ENCODE peak calls at places on chromosomes 12 and 14, in six cellular contexts. One of them, this sample, is unnamed.

GRCh38 chr14:22848391-22849164 is 12.2 kb downstream of the MMP14 start:
- DNase-seq in GM23248: peak; percentile 88
- DNase-seq in tibial artery: peak; percentile 86
- DNase-seq in cardiac muscle cell: no peak
- DNase-seq in hepatocyte: peak; percentile 87
- DNase-seq in neural progenitor cell: peak; percentile 23
- DNase-seq in this sample: no peak

GRCh38 chr12:47808574-47809380 is 10.9 kb downstream of the HDAC7 start:
- DNase-seq in tibial artery: no peak
- DNase-seq in hepatocyte: no peak
- DNase-seq in neural progenitor cell: peak; percentile 20
- DNase-seq in cardiac muscle cell: no peak
- DNase-seq in GM23248: peak; percentile 80
- DNase-seq in this sample: no peak

GRCh38 chr14:96797943-96798349 is 764 bp downstream of the VRK1 start:
- DNase-seq in neural progenitor cell: no peak
- DNase-seq in cardiac muscle cell: no peak
- DNase-seq in tibial artery: no peak
- DNase-seq in GM23248: peak; percentile 46
- DNase-seq in hepatocyte: no peak
- DNase-seq in this sample: no peak

GRCh38 chr12:101857043-101857558 is 20.3 kb upstream of the DRAM1 start:
- DNase-seq in GM23248: peak; percentile 87
- DNase-seq in tibial artery: no peak
- DNase-seq in cardiac muscle cell: no peak
- DNase-seq in neural progenitor cell: no peak
- DNase-seq in hepatocyte: peak; percentile 18
- DNase-seq in this sample: no peak

GRCh38 chr14:73718742-73719251 is 4.6 kb upstream of the PNMA1 start:
- DNase-seq in neural progenitor cell: peak; percentile 86
- DNase-seq in cardiac muscle cell: no peak
- DNase-seq in tibial artery: no peak
- DNase-seq in GM23248: no peak
- DNase-seq in hepatocyte: no peak
- DNase-seq in this sample: no peak

GRCh38 chr12:82524636-82525035 is 162.1 kb upstream of the TMTC2 start:
- DNase-seq in tibial artery: no peak
- DNase-seq in cardiac muscle cell: no peak
- DNase-seq in neural progenitor cell: no peak
- DNase-seq in GM23248: no peak
- DNase-seq in hepatocyte: no peak
- DNase-seq in this sample: no peak

GRCh38 chr14:65486856-65487255 is 74.3 kb downstream of the FUT8 start:
- DNase-seq in cardiac muscle cell: no peak
- DNase-seq in tibial artery: no peak
- DNase-seq in neural progenitor cell: no peak
- DNase-seq in hepatocyte: no peak
- DNase-seq in GM23248: no peak
- DNase-seq in this sample: no peak

GRCh38 chr12:57864811-57865751 is 18.6 kb upstream of the CTDSP2 start:
- DNase-seq in neural progenitor cell: peak; percentile 67
- DNase-seq in hepatocyte: peak; percentile 87
- DNase-seq in cardiac muscle cell: peak; percentile 65
- DNase-seq in GM23248: peak; percentile 95
- DNase-seq in tibial artery: peak; percentile 79
- DNase-seq in this sample: no peak

GRCh38 chr14:29454026-29454693 is 473.5 kb downstream of the PRKD1 start:
- DNase-seq in tibial artery: no peak
- DNase-seq in GM23248: no peak
- DNase-seq in neural progenitor cell: peak; percentile 54
- DNase-seq in hepatocyte: no peak
- DNase-seq in cardiac muscle cell: no peak
- DNase-seq in this sample: peak; percentile 4

GRCh38 chr14:47555333-47555732 is 120.1 kb downstream of the MDGA2 start:
- DNase-seq in tibial artery: no peak
- DNase-seq in cardiac muscle cell: no peak
- DNase-seq in GM23248: no peak
- DNase-seq in neural progenitor cell: no peak
- DNase-seq in hepatocyte: no peak
- DNase-seq in this sample: no peak

GRCh38 chr14:55245657-55246268 is 25.5 kb upstream of the FBXO34 start:
- DNase-seq in neural progenitor cell: peak; percentile 38
- DNase-seq in GM23248: peak; percentile 55
- DNase-seq in hepatocyte: peak; percentile 58
- DNase-seq in tibial artery: no peak
- DNase-seq in cardiac muscle cell: peak; percentile 38
- DNase-seq in this sample: no peak

GRCh38 chr14:25090281-25090680 is 40.3 kb upstream of the STXBP6 start:
- DNase-seq in hepatocyte: peak; percentile 17
- DNase-seq in GM23248: peak; percentile 5
- DNase-seq in neural progenitor cell: no peak
- DNase-seq in tibial artery: no peak
- DNase-seq in cardiac muscle cell: no peak
- DNase-seq in this sample: no peak

GRCh38 chr12:22904485-22904884 is 279.5 kb downstream of the ETNK1 start:
- DNase-seq in cardiac muscle cell: no peak
- DNase-seq in tibial artery: no peak
- DNase-seq in GM23248: no peak
- DNase-seq in hepatocyte: no peak
- DNase-seq in neural progenitor cell: no peak
- DNase-seq in this sample: no peak

GRCh38 chr12:93322784-93323183 is 54.9 kb upstream of the NUDT4 start:
- DNase-seq in GM23248: peak; percentile 64
- DNase-seq in tibial artery: no peak
- DNase-seq in hepatocyte: no peak
- DNase-seq in neural progenitor cell: no peak
- DNase-seq in cardiac muscle cell: no peak
- DNase-seq in this sample: no peak

GRCh38 chr14:52481864-52482263 is 70.4 kb downstream of the TXNDC16 start:
- DNase-seq in GM23248: no peak
- DNase-seq in cardiac muscle cell: no peak
- DNase-seq in tibial artery: no peak
- DNase-seq in neural progenitor cell: no peak
- DNase-seq in hepatocyte: no peak
- DNase-seq in this sample: no peak

GRCh38 chr12:92432724-92433281 is 270.0 kb upstream of the PLEKHG7 start:
- DNase-seq in hepatocyte: no peak
- DNase-seq in neural progenitor cell: no peak
- DNase-seq in cardiac muscle cell: no peak
- DNase-seq in tibial artery: no peak
- DNase-seq in GM23248: no peak
- DNase-seq in this sample: no peak

GRCh38 chr12:64413884-64414283 is 9.7 kb downstream of the XPOT start:
- DNase-seq in neural progenitor cell: no peak
- DNase-seq in cardiac muscle cell: no peak
- DNase-seq in hepatocyte: no peak
- DNase-seq in GM23248: no peak
- DNase-seq in tibial artery: no peak
- DNase-seq in this sample: no peak

GRCh38 chr14:90559811-90560492 is 163.1 kb downstream of the CALM1 start:
- DNase-seq in hepatocyte: no peak
- DNase-seq in cardiac muscle cell: no peak
- DNase-seq in neural progenitor cell: no peak
- DNase-seq in tibial artery: no peak
- DNase-seq in GM23248: no peak
- DNase-seq in this sample: no peak

GRCh38 chr12:27331299-27331926 is 1.2 kb upstream of the BMAL2 start:
- DNase-seq in tibial artery: no peak
- DNase-seq in neural progenitor cell: no peak
- DNase-seq in GM23248: peak; percentile 93
- DNase-seq in hepatocyte: peak; percentile 67
- DNase-seq in cardiac muscle cell: no peak
- DNase-seq in this sample: no peak

GRCh38 chr14:67994561-67994960 is 175.0 kb downstream of the RAD51B start:
- DNase-seq in GM23248: no peak
- DNase-seq in hepatocyte: no peak
- DNase-seq in tibial artery: no peak
- DNase-seq in cardiac muscle cell: no peak
- DNase-seq in neural progenitor cell: no peak
- DNase-seq in this sample: no peak

GRCh38 chr12:38704455-38704854 is 200.9 kb downstream of the CPNE8 start:
- DNase-seq in GM23248: no peak
- DNase-seq in hepatocyte: no peak
- DNase-seq in cardiac muscle cell: no peak
- DNase-seq in tibial artery: no peak
- DNase-seq in neural progenitor cell: no peak
- DNase-seq in this sample: no peak

GRCh38 chr12:64445490-64445889 is 6.4 kb upstream of the TBK1 start:
- DNase-seq in cardiac muscle cell: no peak
- DNase-seq in hepatocyte: no peak
- DNase-seq in tibial artery: no peak
- DNase-seq in GM23248: no peak
- DNase-seq in neural progenitor cell: no peak
- DNase-seq in this sample: no peak

GRCh38 chr14:39266871-39267591 is 33.3 kb downstream of the MIA2 start:
- DNase-seq in tibial artery: peak; percentile 77
- DNase-seq in neural progenitor cell: peak; percentile 81
- DNase-seq in GM23248: peak; percentile 91
- DNase-seq in cardiac muscle cell: peak; percentile 85
- DNase-seq in hepatocyte: peak; percentile 87
- DNase-seq in this sample: no peak

GRCh38 chr12:91319071-91319760 is 136.6 kb upstream of the DCN start:
- DNase-seq in hepatocyte: no peak
- DNase-seq in cardiac muscle cell: no peak
- DNase-seq in tibial artery: no peak
- DNase-seq in GM23248: no peak
- DNase-seq in neural progenitor cell: no peak
- DNase-seq in this sample: no peak

GRCh38 chr14:33851366-33851765 is 99.5 kb downstream of the EGLN3 start:
- DNase-seq in neural progenitor cell: no peak
- DNase-seq in hepatocyte: no peak
- DNase-seq in tibial artery: no peak
- DNase-seq in cardiac muscle cell: no peak
- DNase-seq in GM23248: no peak
- DNase-seq in this sample: no peak

GRCh38 chr12:109443794-109444193 is 33.3 kb downstream of the KCTD10 start:
- DNase-seq in GM23248: peak; percentile 47
- DNase-seq in neural progenitor cell: no peak
- DNase-seq in cardiac muscle cell: peak; percentile 33
- DNase-seq in hepatocyte: no peak
- DNase-seq in tibial artery: no peak
- DNase-seq in this sample: no peak

GRCh38 chr14:101959277-101959676 is 5.1 kb upstream of the DYNC1H1 start:
- DNase-seq in cardiac muscle cell: no peak
- DNase-seq in tibial artery: no peak
- DNase-seq in GM23248: no peak
- DNase-seq in hepatocyte: no peak
- DNase-seq in neural progenitor cell: no peak
- DNase-seq in this sample: no peak

GRCh38 chr12:46046436-46046835 is 56.1 kb upstream of the SCAF11 start:
- DNase-seq in tibial artery: no peak
- DNase-seq in GM23248: no peak
- DNase-seq in hepatocyte: no peak
- DNase-seq in cardiac muscle cell: no peak
- DNase-seq in neural progenitor cell: no peak
- DNase-seq in this sample: no peak

GRCh38 chr12:46050805-46051204 is 60.4 kb upstream of the SCAF11 start:
- DNase-seq in neural progenitor cell: no peak
- DNase-seq in hepatocyte: no peak
- DNase-seq in GM23248: no peak
- DNase-seq in cardiac muscle cell: no peak
- DNase-seq in tibial artery: no peak
- DNase-seq in this sample: no peak

GRCh38 chr12:46043972-46044520 is 53.7 kb upstream of the SCAF11 start:
- DNase-seq in hepatocyte: no peak
- DNase-seq in neural progenitor cell: no peak
- DNase-seq in GM23248: no peak
- DNase-seq in tibial artery: no peak
- DNase-seq in cardiac muscle cell: no peak
- DNase-seq in this sample: peak; percentile 11

GRCh38 chr12:46049665-46050064 is 59.3 kb upstream of the SCAF11 start:
- DNase-seq in cardiac muscle cell: no peak
- DNase-seq in hepatocyte: no peak
- DNase-seq in tibial artery: no peak
- DNase-seq in GM23248: no peak
- DNase-seq in neural progenitor cell: no peak
- DNase-seq in this sample: no peak
- H3K9me3 ChIP-seq in cardiac muscle cell: no peaks in the 10 kb centered on the region
- H3K9me3 ChIP-seq in hepatocyte: peaks cover 6% of the 10 kb centered on the region
- H3K9me3 ChIP-seq in tibial artery: peaks cover 45% of the 10 kb centered on the region
- H3K9me3 ChIP-seq in GM23248: no peaks in the 10 kb centered on the region
- H3K9me3 ChIP-seq in neural progenitor cell: peaks cover 8% of the 10 kb centered on the region
- H3K9me3 ChIP-seq in this sample: no peaks in the 10 kb centered on the region

GRCh38 chr12:118046430-118046829 is 14.5 kb downstream of the WSB2 start:
- DNase-seq in cardiac muscle cell: no peak
- DNase-seq in tibial artery: no peak
- DNase-seq in neural progenitor cell: no peak
- DNase-seq in GM23248: no peak
- DNase-seq in hepatocyte: no peak
- DNase-seq in this sample: no peak

GRCh38 chr12:118042091-118042490 is 18.9 kb downstream of the WSB2 start:
- DNase-seq in GM23248: no peak
- DNase-seq in tibial artery: no peak
- DNase-seq in cardiac muscle cell: no peak
- DNase-seq in hepatocyte: no peak
- DNase-seq in neural progenitor cell: no peak
- DNase-seq in this sample: no peak

GRCh38 chr12:118044075-118044474 is 16.9 kb downstream of the WSB2 start:
- DNase-seq in hepatocyte: no peak
- DNase-seq in neural progenitor cell: no peak
- DNase-seq in cardiac muscle cell: no peak
- DNase-seq in GM23248: no peak
- DNase-seq in tibial artery: no peak
- DNase-seq in this sample: no peak

GRCh38 chr12:118044577-118044976 is 16.4 kb downstream of the WSB2 start:
- DNase-seq in neural progenitor cell: no peak
- DNase-seq in GM23248: no peak
- DNase-seq in hepatocyte: no peak
- DNase-seq in cardiac muscle cell: no peak
- DNase-seq in tibial artery: no peak
- DNase-seq in this sample: no peak
- H3K36me3 ChIP-seq in neural progenitor cell: peaks cover 7% of the 10 kb centered on the region
- H3K36me3 ChIP-seq in GM23248: peaks cover 48% of the 10 kb centered on the region
- H3K36me3 ChIP-seq in hepatocyte: no peaks in the 10 kb centered on the region
- H3K36me3 ChIP-seq in cardiac muscle cell: peaks cover 17% of the 10 kb centered on the region
- H3K36me3 ChIP-seq in tibial artery: peaks cover 41% of the 10 kb centered on the region
- H3K36me3 ChIP-seq in this sample: peaks cover 18% of the 10 kb centered on the region

DNA sequence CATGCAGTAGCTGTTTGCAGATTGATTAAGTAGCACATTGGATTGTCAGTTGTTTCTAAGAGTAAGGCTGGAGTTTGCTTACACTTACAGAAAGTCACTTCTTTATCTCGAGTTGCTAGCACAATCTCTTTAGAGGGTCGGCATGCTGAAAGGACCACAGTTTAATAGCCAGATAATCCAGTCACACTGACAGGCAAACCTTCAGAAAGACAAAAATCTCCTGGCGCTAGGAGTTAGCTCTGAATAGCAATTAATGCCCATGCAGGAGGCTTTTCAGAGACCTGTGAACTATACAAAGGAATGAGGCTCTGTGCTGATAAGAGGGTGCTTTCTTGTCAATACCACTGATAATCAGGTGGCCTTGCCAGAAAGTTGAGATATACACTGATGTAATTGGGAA is 1043.0 kb downstream of the AACS start:
- DNase-seq in GM23248: no peak
- DNase-seq in hepatocyte: no peak
- DNase-seq in neural progenitor cell: peak; percentile 83
- DNase-seq in cardiac muscle cell: peak; percentile 45
- DNase-seq in tibial artery: no peak
- DNase-seq in this sample: no peak
- H3K9me3 ChIP-seq in GM23248: no peaks in the 10 kb centered on the region
- H3K9me3 ChIP-seq in hepatocyte: no peaks in the 10 kb centered on the region
- H3K9me3 ChIP-seq in neural progenitor cell: peaks cover 18% of the 10 kb centered on the region
- H3K9me3 ChIP-seq in cardiac muscle cell: no peaks in the 10 kb centered on the region
- H3K9me3 ChIP-seq in tibial artery: no peaks in the 10 kb centered on the region
- H3K9me3 ChIP-seq in this sample: no peaks in the 10 kb centered on the region

GRCh38 chr12:132036063-132036683 is 86.4 kb downstream of the EP400 start:
- DNase-seq in cardiac muscle cell: no peak
- DNase-seq in neural progenitor cell: no peak
- DNase-seq in GM23248: no peak
- DNase-seq in tibial artery: no peak
- DNase-seq in hepatocyte: no peak
- DNase-seq in this sample: no peak
- H3K36me3 ChIP-seq in cardiac muscle cell: peaks cover 35% of the 10 kb centered on the region
- H3K36me3 ChIP-seq in neural progenitor cell: no peaks in the 10 kb centered on the region
- H3K36me3 ChIP-seq in GM23248: peaks cover 30% of the 10 kb centered on the region
- H3K36me3 ChIP-seq in tibial artery: peaks cover 73% of the 10 kb centered on the region
- H3K36me3 ChIP-seq in hepatocyte: no peaks in the 10 kb centered on the region
- H3K36me3 ChIP-seq in this sample: peaks cover 38% of the 10 kb centered on the region

This sample was measured in iPS DF 6.9.